ENCODE peak calls at places on chromosome 1, in four cellular contexts. L, N, D and E are unnamed samples.
A peak's percentile ranks its signal among the peaks of the same experiment; 100 is the strongest.

GRCh38 chr1:182952677-182953444 is at the start of gene SHCBP1L:
- DNase-seq in N (peak; percentile 62), D (no peak), L (no peak), E (no peak)

GRCh38 chr1:161473363-161473762 is 31.9 kb upstream of the FCGR2A start:
- DNase-seq in L (no peak), N (peak; percentile 80), D (no peak), E (no peak)

GRCh38 chr1:233730809-233731208 is 116.9 kb downstream of the KCNK1 start:
- DNase-seq in L (no peak), D (peak; percentile 47), N (peak; percentile 83), E (no peak)

GRCh38 chr1:48051466-48052126 is 54.4 kb upstream of the TRABD2B start:
- DNase-seq in L (no peak), N (no peak), D (no peak), E (no peak)

GRCh38 chr1:199082778-199083389 is 444.0 kb downstream of the PTPRC start:
- DNase-seq in L (no peak), D (no peak), N (no peak), E (no peak)

GRCh38 chr1:12148958-12149790 is 17.6 kb upstream of the TNFRSF1B start:
- DNase-seq in D (no peak), N (no peak), L (no peak), E (no peak)

GRCh38 chr1:156599811-156600210 is 1.5 kb downstream of the GPATCH4 start:
- DNase-seq in D (no peak), N (no peak), L (no peak), E (peak; percentile 67)

GRCh38 chr1:225318706-225319575 is 108.9 kb downstream of the LBR start:
- DNase-seq in L (peak; percentile 52), D (peak; percentile 59), N (peak; percentile 83), E (peak; percentile 4)

GRCh38 chr1:178146456-178146855 is 52.6 kb downstream of the RASAL2 start:
- DNase-seq in D (no peak), L (no peak), N (no peak), E (no peak)

GRCh38 chr1:67834246-67834877 is 1.1 kb upstream of the GNG12 start:
- DNase-seq in N (no peak), D (no peak), L (no peak), E (no peak)

GRCh38 chr1:67833595-67833926 is 294 bp upstream of the GNG12 start:
- DNase-seq in L (no peak), N (no peak), D (no peak), E (no peak)

GRCh38 chr1:67830928-67831596 is 2.2 kb downstream of the GNG12 start:
- DNase-seq in N (no peak), D (no peak), L (no peak), E (no peak)

GRCh38 chr1:67831850-67832513 is 1.3 kb downstream of the GNG12 start:
- DNase-seq in L (no peak), D (peak; percentile 43), N (peak; percentile 47), E (no peak)

GRCh38 chr1:67832737-67833594 is at the start of gene GNG12:
- DNase-seq in D (peak; percentile 69), L (no peak), N (peak; percentile 94), E (no peak)
- TF ChIP-seq POLR2AphosphoS5 in D (no peak), L (peak; percentile 51), N (no peak), E (no peak)

GRCh38 chr1:145891587-145892485 is 6.2 kb upstream of the ANKRD35 start:
- DNase-seq in N (peak; percentile 99), L (peak; percentile 97), D (peak; percentile 86), E (peak; percentile 48)
- TF ChIP-seq REST in N (no peak), L (no peak), D (no peak), E (no peak)

DNA sequence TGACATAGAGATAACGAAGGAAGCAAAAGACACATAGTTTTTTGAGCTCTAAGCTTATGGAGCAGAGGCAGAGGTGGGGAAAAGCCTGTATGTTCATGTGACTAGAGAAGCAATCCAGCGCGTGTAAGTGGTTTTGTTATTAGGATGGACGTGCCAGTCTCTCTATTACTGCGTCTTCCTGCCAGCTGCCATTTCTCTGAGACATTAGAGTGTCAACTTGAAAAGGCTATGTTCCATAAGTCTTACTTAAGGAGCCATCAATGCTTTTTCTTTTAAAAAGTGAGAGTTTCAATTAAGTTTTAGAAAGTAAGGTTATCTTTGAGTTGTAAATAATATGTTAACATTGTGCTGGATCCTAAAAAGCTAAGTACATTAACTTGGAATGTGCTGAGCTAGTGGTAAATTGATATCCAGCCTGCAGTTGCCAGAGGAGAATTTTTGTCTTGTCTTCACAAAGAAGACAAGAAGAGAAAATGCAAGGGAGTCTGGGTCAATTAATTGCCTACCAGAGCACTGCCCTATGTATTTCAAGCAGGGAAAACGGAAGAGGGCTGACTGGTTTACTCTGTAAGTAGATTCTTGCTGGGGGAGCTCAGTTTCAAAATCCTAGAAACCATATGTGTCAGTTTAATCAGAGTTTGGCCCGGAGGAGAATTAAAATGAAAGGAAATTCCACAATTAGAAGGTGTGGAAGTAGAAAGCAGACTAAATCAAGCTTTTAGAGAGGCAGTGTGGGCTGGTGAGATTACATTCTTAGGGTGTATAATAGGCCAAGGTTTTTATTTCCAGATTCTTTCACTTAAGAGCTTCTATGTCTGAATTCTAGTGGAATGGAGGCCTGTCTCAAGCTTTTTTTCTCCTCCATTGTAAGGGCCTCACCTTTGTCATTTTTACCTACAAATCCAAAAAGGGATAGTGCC is 162.0 kb upstream of the B3GALT2 start:
- DNase-seq in L (no peak), D (no peak), N (peak; percentile 10), E (no peak)
- TF ChIP-seq POLR2AphosphoS5 in L (no peak), D (no peak), N (no peak), E (no peak)

GRCh38 chr1:66571789-66572188 is 37.8 kb downstream of the SGIP1 start:
- DNase-seq in D (no peak), N (no peak), L (peak; percentile 75), E (no peak)

GRCh38 chr1:66576645-66577044 is 42.7 kb downstream of the SGIP1 start:
- DNase-seq in L (no peak), D (no peak), N (no peak), E (no peak)

GRCh38 chr1:66570196-66570595 is 36.2 kb downstream of the SGIP1 start:
- DNase-seq in D (no peak), N (no peak), L (no peak), E (no peak)

DNA sequence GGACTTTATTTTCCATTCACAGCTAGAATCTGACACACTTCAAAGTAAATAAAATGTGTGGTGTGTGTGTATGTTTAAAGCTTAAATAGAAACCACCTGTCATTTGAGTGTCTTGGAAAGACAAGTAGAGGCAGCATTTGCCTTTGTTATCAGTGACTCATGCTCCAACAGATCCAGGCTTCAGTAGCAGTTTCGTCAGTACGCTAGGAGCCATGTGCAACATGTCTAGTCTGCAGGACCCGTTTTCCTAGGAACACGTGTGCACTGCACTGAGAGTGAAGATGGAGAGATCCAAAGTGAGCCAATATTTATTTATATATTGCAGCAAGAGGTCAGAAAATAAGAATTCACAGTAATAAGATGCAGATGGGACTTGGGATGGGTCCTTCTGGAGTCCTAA is 41.8 kb downstream of the SGIP1 start:
- DNase-seq in D (no peak), L (no peak), N (no peak), E (no peak)
- TF ChIP-seq REST in D (no peak), L (no peak), N (no peak), E (no peak)

GRCh38 chr1:94854458-94855306 is 34.5 kb downstream of the SLC44A3 start:
- DNase-seq in L (peak; percentile 70), D (peak; percentile 87), N (peak; percentile 96), E (peak; percentile 83)
- TF ChIP-seq POLR2AphosphoS5 in L (no peak), D (no peak), N (no peak), E (no peak)

DNA sequence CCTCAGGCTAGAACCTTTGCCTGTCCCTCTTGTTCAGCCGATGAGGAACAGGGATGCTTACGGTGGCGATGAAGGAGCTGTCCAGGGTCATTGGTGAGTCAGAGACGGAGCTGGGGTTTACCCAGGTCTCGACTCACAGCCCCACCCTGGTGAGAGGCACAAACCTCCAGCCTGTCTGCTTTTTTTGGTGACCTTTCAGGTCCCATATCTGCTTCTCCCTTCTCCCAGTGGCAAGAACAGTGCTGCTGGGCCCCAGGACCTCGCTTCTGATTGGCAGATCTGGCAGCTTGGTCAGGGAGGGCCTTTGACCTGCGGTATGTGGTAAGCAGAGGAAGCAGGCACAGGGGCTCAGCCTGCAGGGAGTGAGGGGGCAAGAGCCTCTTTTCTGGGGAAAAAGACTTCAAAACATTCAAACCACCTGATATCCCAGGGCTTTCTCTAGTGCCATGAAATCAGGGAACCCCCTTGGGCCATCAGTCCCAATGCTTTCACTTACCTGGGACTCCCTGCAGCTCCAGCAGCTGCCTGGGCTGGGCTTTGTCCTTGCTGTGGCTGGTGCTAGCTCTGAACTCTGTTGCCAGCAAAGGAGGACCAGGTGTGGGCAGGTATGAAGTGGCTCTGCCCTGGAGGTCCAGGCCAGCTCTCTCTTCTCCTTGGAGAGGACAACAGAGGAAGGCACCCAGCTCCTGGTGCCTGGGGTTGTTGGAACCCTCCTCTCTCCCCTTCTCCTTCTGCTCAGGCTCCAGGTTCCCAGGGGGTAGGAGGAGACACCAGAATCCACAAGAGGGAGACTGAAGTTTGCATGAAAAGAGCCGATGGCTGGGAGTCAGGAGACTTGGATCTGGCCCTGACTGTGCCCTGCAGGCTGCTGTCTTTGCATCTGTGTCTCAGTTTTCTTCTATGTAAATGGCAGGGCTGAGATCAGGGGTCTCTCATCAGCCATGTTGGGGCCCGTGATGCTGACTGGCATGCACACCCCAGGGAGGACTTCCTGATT is 41.4 kb downstream of the TRIM62 start:
- DNase-seq in N (peak; percentile 71), D (no peak), L (no peak), E (no peak)
- TF ChIP-seq REST in N (peak; percentile 70), D (peak; percentile 56), L (peak; percentile 46), E (peak; percentile 77)

GRCh38 chr1:228282329-228283042 is 74.6 kb downstream of the OBSCN start:
- DNase-seq in D (no peak), L (no peak), N (no peak), E (no peak)

GRCh38 chr1:228284521-228284920 is 76.7 kb downstream of the OBSCN start:
- DNase-seq in D (no peak), N (no peak), L (no peak), E (no peak)

GRCh38 chr1:228283043-228283371 is 75.2 kb downstream of the OBSCN start:
- DNase-seq in L (no peak), N (peak; percentile 49), D (peak; percentile 52), E (no peak)

GRCh38 chr1:228284148-228284495 is 76.3 kb downstream of the OBSCN start:
- DNase-seq in L (no peak), D (no peak), N (no peak), E (no peak)

DNA sequence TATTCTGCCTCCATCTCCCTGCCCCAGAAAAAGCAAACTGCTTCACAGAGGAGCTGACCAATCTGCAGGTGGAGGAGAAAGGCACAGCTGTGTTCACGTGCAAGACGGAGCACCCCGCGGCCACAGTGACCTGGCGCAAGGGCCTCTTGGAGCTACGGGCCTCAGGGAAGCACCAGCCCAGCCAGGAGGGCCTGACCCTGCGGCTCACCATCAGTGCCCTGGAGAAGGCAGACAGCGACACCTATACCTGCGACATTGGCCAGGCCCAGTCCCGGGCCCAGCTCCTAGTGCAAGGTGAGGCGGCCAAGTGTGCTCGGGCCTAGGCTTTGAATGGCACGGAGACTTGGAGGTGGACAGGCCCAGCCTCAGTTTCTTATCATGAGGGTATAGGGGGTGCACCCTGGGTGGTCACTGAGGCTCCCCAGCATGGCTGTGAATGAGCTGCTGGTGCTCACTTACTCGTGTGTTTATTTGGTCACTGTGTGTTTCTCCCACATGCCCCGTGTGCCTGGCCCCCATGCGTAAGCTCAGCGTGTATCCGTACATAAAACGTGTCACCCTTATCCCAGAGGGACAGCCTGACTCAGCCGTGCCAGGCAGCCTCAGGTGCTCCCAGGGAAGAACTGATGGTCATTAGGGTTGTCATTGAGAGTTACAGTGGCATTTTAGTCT is 75.8 kb downstream of the OBSCN start:
- DNase-seq in D (no peak), N (no peak), L (no peak), E (no peak)
- TF ChIP-seq POLR2AphosphoS5 in D (no peak), N (no peak), L (no peak), E (no peak)